ENCODE peak calls at places on chromosomes 13 and 19, in nine cellular contexts. I is tibial nerve, A is cardiac muscle cell, H is neural progenitor cell, U is vagina, M is lung, D is left ventricle myocardium inferior, X is heart right ventricle, B is hepatocyte. K is an unnamed sample. For H3K4me1, the result is how much of the 10 kb centered on the place peaks cover.

GRCh38 chr13:65036999-65037398 is 2193.1 kb downstream of the PCDH9 start:
- DNase-seq in I (no peak), A (no peak), H (no peak), U (no peak), M (no peak), D (no peak), X (no peak), B (no peak), K (no peak)

GRCh38 chr13:39597828-39598227 is 5.2 kb downstream of the LHFPL6 start:
- DNase-seq in I (no peak), A (peak), H (no peak), U (no peak), M (no peak), D (no peak), X (no peak), B (no peak), K (no peak)

GRCh38 chr19:17560205-17560595 is 4.8 kb downstream of the COLGALT1 start:
- DNase-seq in I (no peak), A (peak), H (no peak), U (no peak), M (peak), D (no peak), X (peak), B (peak), K (no peak)

GRCh38 chr13:92461402-92461801 is 765.2 kb upstream of the GPC6 start:
- DNase-seq in I (no peak), A (no peak), H (peak), U (no peak), M (no peak), D (no peak), X (no peak), B (no peak), K (no peak)

GRCh38 chr13:91280806-91281205 is 66.7 kb upstream of the MIR17HG start:
- DNase-seq in I (no peak), A (no peak), H (no peak), U (no peak), M (no peak), D (no peak), X (no peak), B (no peak), K (no peak)

GRCh38 chr13:83450586-83450985 is 431.7 kb downstream of the SLITRK1 start:
- DNase-seq in I (no peak), A (peak), H (peak), U (no peak), M (no peak), D (no peak), X (no peak), B (no peak), K (no peak)

GRCh38 chr13:51158923-51159322 is 47.8 kb upstream of the C13orf42 start:
- DNase-seq in I (no peak), A (peak), H (no peak), U (no peak), M (no peak), D (no peak), X (no peak), B (no peak), K (no peak)

GRCh38 chr13:76600086-76600485 is 286.1 kb downstream of the KCTD12 start:
- DNase-seq in I (no peak), A (peak), H (no peak), U (no peak), M (no peak), D (no peak), X (no peak), B (no peak), K (no peak)

GRCh38 chr13:34246511-34246910 is 428.6 kb downstream of the RFC3 start:
- DNase-seq in I (no peak), A (peak), H (no peak), U (no peak), M (no peak), D (no peak), X (no peak), B (no peak), K (no peak)

GRCh38 chr13:20566424-20566916 is 487 bp upstream of the IFT88 start:
- DNase-seq in I (no peak), A (no peak), H (no peak), U (peak), M (no peak), D (no peak), X (no peak), B (peak), K (no peak)

GRCh38 chr19:39038098-39038497 is 5.7 kb upstream of the FBXO27 start:
- DNase-seq in I (no peak), A (peak), H (peak), U (no peak), M (peak), D (no peak), X (no peak), B (peak), K (peak)

GRCh38 chr19:29660835-29661234 is 4.4 kb upstream of the PLEKHF1 start:
- DNase-seq in I (no peak), A (peak), H (no peak), U (no peak), M (no peak), D (no peak), X (no peak), B (no peak), K (no peak)

GRCh38 chr13:80497007-80497406 is 156.1 kb upstream of the SPRY2 start:
- DNase-seq in I (no peak), A (no peak), H (no peak), U (no peak), M (no peak), D (no peak), X (no peak), B (no peak), K (no peak)

GRCh38 chr19:50432658-50433057 is at the start of gene MYBPC2:
- DNase-seq in I (no peak), A (peak), H (peak), U (no peak), M (no peak), D (no peak), X (no peak), B (peak), K (peak)

GRCh38 chr19:12766051-12766521 is 9.3 kb downstream of the HOOK2 start:
- DNase-seq in I (peak), A (no peak), H (peak), U (no peak), M (peak), D (peak), X (peak), B (peak), K (peak)

GRCh38 chr19:29560313-29561075 is 34.7 kb downstream of the VSTM2B start:
- DNase-seq in I (no peak), A (no peak), H (no peak), U (peak), M (no peak), D (no peak), X (no peak), B (no peak), K (no peak)

GRCh38 chr19:5676105-5676671 is 4.1 kb downstream of the MICOS13 start:
- DNase-seq in I (no peak), A (no peak), H (no peak), U (no peak), M (no peak), D (no peak), X (no peak), B (no peak), K (no peak)

GRCh38 chr19:4379383-4380253 is 20.7 kb downstream of the SH3GL1 start:
- DNase-seq in I (no peak), A (peak), H (no peak), U (no peak), M (peak), D (no peak), X (no peak), B (no peak), K (no peak)

GRCh38 chr13:93270769-93271753 is 44.5 kb downstream of the GPC6 start:
- DNase-seq in I (no peak), A (peak), H (no peak), U (no peak), M (no peak), D (no peak), X (no peak), B (no peak), K (peak)

GRCh38 chr19:49017666-49018351 is 918 bp upstream of the LHB start:
- DNase-seq in I (no peak), A (peak), H (peak), U (no peak), M (peak), D (peak), X (peak), B (peak), K (peak)
- TF ChIP-seq CTCF in I (peak), A (peak), H (peak), U (no peak), M (no peak), D (peak), X (peak), B (peak), K (peak)

GRCh38 chr19:57771417-57771816 is 1.9 kb downstream of the ZNF586 start:
- DNase-seq in I (no peak), A (no peak), H (no peak), U (no peak), M (no peak), D (no peak), X (no peak), B (no peak), K (no peak)
- H3K4me1 ChIP-seq in I (under half), A (under half), H (under half), U (under half), M (under half), D (half or more), X (under half), B (under half), K (under half)

GRCh38 chr19:43503501-43504425 is 783 bp downstream of the PHLDB3 start:
- DNase-seq in I (peak), A (peak), H (peak), U (peak), M (peak), D (peak), X (peak), B (peak), K (peak)
- TF ChIP-seq CTCF in I (no peak), A (no peak), H (peak), U (no peak), M (no peak), D (no peak), X (no peak), B (peak), K (peak)

DNA sequence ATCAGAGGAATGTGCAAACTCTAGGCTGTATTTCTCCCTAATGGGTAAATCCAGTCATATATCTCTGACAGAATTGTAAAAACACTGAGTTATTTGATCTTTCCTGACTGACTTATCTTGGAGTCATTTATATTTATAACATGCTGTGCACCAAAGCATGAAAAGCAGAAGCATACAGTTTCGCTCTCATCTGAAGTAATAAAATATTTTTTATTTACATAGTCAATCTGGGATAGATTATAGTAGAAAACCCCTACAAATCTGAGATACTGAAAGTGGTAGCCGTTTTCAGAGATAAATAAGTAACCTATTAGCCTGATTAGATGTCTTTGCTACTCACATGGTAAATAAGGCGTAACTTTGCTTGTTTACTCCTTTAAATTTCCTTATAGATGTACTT is 35.0 kb downstream of the LRCH1 start:
- DNase-seq in I (no peak), A (no peak), H (no peak), U (no peak), M (no peak), D (no peak), X (no peak), B (no peak), K (no peak)
- H3K4me1 ChIP-seq in I (under half), A (under half), H (under half), U (half or more), M (under half), D (half or more), X (under half), B (under half), K (half or more)